ENCODE peak calls at places on chromosome 19, in four cellular contexts. I, H, Z and K are unnamed samples.

GRCh38 chr19:50818859-50819472 is 4.6 kb downstream of the KLK1 start:
- DNase-seq in I (no peak), H (no peak), Z (no peak), K (no peak)

GRCh38 chr19:48646192-48646911 is 365 bp upstream of the CA11 start:
- DNase-seq in I (peak), H (peak), Z (peak), K (peak)

GRCh38 chr19:4909897-4910593 is 744 bp downstream of the UHRF1 start:
- DNase-seq in I (peak), H (peak), Z (peak), K (peak)

GRCh38 chr19:46919324-46919723 is 58.5 kb downstream of the ARHGAP35 start:
- DNase-seq in I (no peak), H (peak), Z (no peak), K (peak)

GRCh38 chr19:7550987-7551761 is 15.7 kb downstream of the PNPLA6 start:
- DNase-seq in I (no peak), H (no peak), Z (peak), K (no peak)

GRCh38 chr19:11168568-11168967 is 13.0 kb upstream of the SPC24 start:
- DNase-seq in I (no peak), H (no peak), Z (no peak), K (peak)

GRCh38 chr19:6925801-6926751 is 38.7 kb downstream of the ADGRE1 start:
- DNase-seq in I (no peak), H (no peak), Z (peak), K (no peak)

GRCh38 chr19:5828661-5829566 is 10.6 kb downstream of the FUT6 start:
- DNase-seq in I (no peak), H (peak), Z (no peak), K (no peak)

GRCh38 chr19:45364696-45365095 is 5.7 kb downstream of the ERCC2 start:
- DNase-seq in I (no peak), H (no peak), Z (no peak), K (no peak)

GRCh38 chr19:29771708-29772415 is 39.9 kb upstream of the CCNE1 start:
- DNase-seq in I (peak), H (no peak), Z (peak), K (peak)

GRCh38 chr19:46392252-46392801 is 21.0 kb downstream of the CCDC8 start:
- DNase-seq in I (no peak), H (no peak), Z (no peak), K (no peak)

GRCh38 chr19:41746593-41747227 is 8.6 kb upstream of the CEACAM6 start:
- DNase-seq in I (peak), H (peak), Z (peak), K (peak)

GRCh38 chr19:49407079-49407478 is 16.2 kb downstream of the PTH2 start:
- DNase-seq in I (no peak), H (no peak), Z (no peak), K (no peak)

GRCh38 chr19:38068851-38069250 is 155.2 kb downstream of the DPF1 start:
- DNase-seq in I (no peak), H (no peak), Z (no peak), K (no peak)